ENCODE peak calls at places on chromosomes 11 and 22, in eight cellular contexts. X is thyroid gland, Z is T-helper 17 cell, J is body of pancreas, Q is HFF-Myc, O is adrenal gland, I is HS-27A, C is astrocyte of the spinal cord. Y is an unnamed sample.

GRCh38 chr22:41092847-41093371 is 517 bp downstream of the EP300 start:
- DNase-seq in X (peak), Z (no peak), J (peak), Q (no peak), O (peak), I (peak), C (peak), Y (peak)

GRCh38 chr11:10044618-10045017 is 249.4 kb downstream of the SBF2 start:
- DNase-seq in X (no peak), Z (no peak), J (no peak), Q (no peak), O (no peak), I (no peak), C (no peak), Y (no peak)

GRCh38 chr22:37529652-37530345 is 10.6 kb upstream of the CARD10 start:
- DNase-seq in X (no peak), Z (no peak), J (no peak), Q (no peak), O (no peak), I (no peak), C (no peak), Y (no peak)

GRCh38 chr11:62539238-62539925 is 7.2 kb downstream of the AHNAK start:
- DNase-seq in X (peak), Z (peak), J (peak), Q (peak), O (peak), I (no peak), C (peak), Y (peak)

GRCh38 chr11:20443596-20443995 is 56.1 kb downstream of the PRMT3 start:
- DNase-seq in X (no peak), Z (no peak), J (no peak), Q (no peak), O (no peak), I (no peak), C (peak), Y (peak)

GRCh38 chr11:114134870-114135269 is 75.4 kb downstream of the ZBTB16 start:
- DNase-seq in X (no peak), Z (no peak), J (no peak), Q (no peak), O (no peak), I (no peak), C (peak), Y (no peak)

GRCh38 chr11:62343822-62344609 is 6.8 kb downstream of the ASRGL1 start:
- DNase-seq in X (no peak), Z (no peak), J (no peak), Q (no peak), O (no peak), I (no peak), C (no peak), Y (no peak)

GRCh38 chr11:128784059-128784804 is 82.9 kb downstream of the KCNJ1 start:
- DNase-seq in X (no peak), Z (no peak), J (no peak), Q (no peak), O (no peak), I (no peak), C (no peak), Y (no peak)

GRCh38 chr22:17888855-17889254 is 114.6 kb upstream of the BID start:
- DNase-seq in X (no peak), Z (no peak), J (no peak), Q (no peak), O (no peak), I (no peak), C (peak), Y (no peak)

GRCh38 chr11:33695051-33695566 is 5.5 kb downstream of the C11orf91 start:
- DNase-seq in X (peak), Z (no peak), J (peak), Q (no peak), O (no peak), I (no peak), C (no peak), Y (no peak)

GRCh38 chr11:28476053-28476452 is 367.9 kb downstream of the METTL15 start:
- DNase-seq in X (no peak), Z (no peak), J (no peak), Q (no peak), O (no peak), I (no peak), C (peak), Y (no peak)

GRCh38 chr22:49372111-49372529 is 455.6 kb downstream of the BRD1 start:
- DNase-seq in X (no peak), Z (no peak), J (no peak), Q (no peak), O (no peak), I (no peak), C (no peak), Y (no peak)

GRCh38 chr11:46170797-46171196 is 49.5 kb upstream of the PHF21A start:
- DNase-seq in X (no peak), Z (no peak), J (no peak), Q (no peak), O (no peak), I (no peak), C (no peak), Y (no peak)

GRCh38 chr22:17984114-17984513 is 40.2 kb downstream of the MICAL3 start:
- DNase-seq in X (no peak), Z (no peak), J (no peak), Q (no peak), O (no peak), I (no peak), C (no peak), Y (no peak)

GRCh38 chr11:70805971-70806370 is 407.6 kb downstream of the CTTN start:
- DNase-seq in X (no peak), Z (no peak), J (no peak), Q (no peak), O (no peak), I (no peak), C (no peak), Y (no peak)

GRCh38 chr22:23862103-23862502 is 4.4 kb downstream of the SLC2A11 start:
- DNase-seq in X (no peak), Z (no peak), J (peak), Q (no peak), O (peak), I (no peak), C (peak), Y (peak)

GRCh38 chr11:19652976-19653375 is 59.7 kb upstream of the NAV2 start:
- DNase-seq in X (no peak), Z (no peak), J (no peak), Q (no peak), O (no peak), I (no peak), C (no peak), Y (no peak)

Y was measured in T-helper 1 cell.